ENCODE peak calls at places on chromosomes 3 and 15, in nine cellular contexts. J is H7, U is suprapubic skin, A is right atrium auricular region, P is body of pancreas, S is GM06990, D is astrocyte of the cerebellum, Q is heart right ventricle, T is psoas muscle. Y is an unnamed sample.
A peak's percentile ranks its signal among the peaks of the same experiment; 100 is the strongest.

GRCh38 chr3:54969652-54970051 is 41.8 kb upstream of the LRTM1 start:
- DNase-seq in A (no peak), P (no peak), D (no peak), Q (no peak), J (no peak), S (no peak), T (no peak), U (no peak), Y (no peak)

GRCh38 chr15:40441736-40442531 is 1.2 kb downstream of the BAHD1 start:
- DNase-seq in T (no peak), J (peak; percentile 80), Q (no peak), S (peak; percentile 37), A (no peak), U (no peak), P (peak; percentile 19), D (no peak), Y (no peak)

GRCh38 chr3:25007974-25008658 is 419.9 kb upstream of the RARB start:
- DNase-seq in D (peak; percentile 35), A (no peak), P (peak; percentile 21), T (no peak), Q (no peak), S (no peak), U (no peak), J (no peak), Y (no peak)

GRCh38 chr15:38672814-38673292 is 108.2 kb upstream of the RASGRP1 start:
- DNase-seq in P (no peak), A (no peak), U (no peak), S (no peak), T (no peak), J (no peak), D (no peak), Q (no peak), Y (no peak)

GRCh38 chr3:190322604-190323240 is 476 bp upstream of the CLDN1 start:
- DNase-seq in U (no peak), A (no peak), D (no peak), S (no peak), P (no peak), T (no peak), Q (no peak), J (peak; percentile 9), Y (no peak)

GRCh38 chr3:81758275-81758674 is 3.2 kb downstream of the GBE1 start:
- DNase-seq in Q (no peak), J (no peak), P (no peak), D (peak; percentile 24), U (no peak), S (no peak), A (no peak), T (no peak), Y (peak; percentile 62)

GRCh38 chr3:175404667-175405066 is 545.5 kb downstream of the NAALADL2 start:
- DNase-seq in U (no peak), P (no peak), J (no peak), T (no peak), D (no peak), Q (no peak), S (no peak), A (no peak), Y (no peak)

GRCh38 chr3:39911465-39912309 is 102.3 kb downstream of the MYRIP start:
- DNase-seq in D (peak; percentile 90), T (no peak), Q (no peak), P (peak; percentile 65), S (no peak), A (no peak), J (peak; percentile 38), U (no peak), Y (no peak)

GRCh38 chr3:83849331-83849730 is 1109.5 kb upstream of the CADM2 start:
- DNase-seq in Q (no peak), S (no peak), T (no peak), D (peak; percentile 34), U (no peak), A (no peak), J (no peak), P (no peak), Y (no peak)

GRCh38 chr15:68031406-68031805 is 22.7 kb upstream of the PIAS1 start:
- DNase-seq in S (no peak), A (no peak), T (no peak), J (no peak), D (no peak), U (no peak), P (peak; percentile 29), Q (no peak), Y (no peak)

GRCh38 chr15:77710171-77710570 is 77.5 kb upstream of the LINGO1 start:
- DNase-seq in A (no peak), T (no peak), U (no peak), Q (no peak), J (no peak), D (no peak), P (no peak), S (no peak), Y (no peak)

GRCh38 chr3:123687286-123687685 is 102.4 kb upstream of the HACD2 start:
- DNase-seq in S (no peak), A (no peak), D (no peak), U (no peak), P (peak; percentile 23), Q (no peak), J (no peak), T (no peak), Y (no peak)

GRCh38 chr15:95051881-95052280 is 820.5 kb downstream of the MCTP2 start:
- DNase-seq in Q (no peak), J (no peak), A (no peak), S (no peak), P (no peak), U (no peak), D (no peak), T (no peak), Y (peak; percentile 1)

GRCh38 chr15:85704021-85704420 is 90.7 kb downstream of the KLHL25 start:
- DNase-seq in P (no peak), U (no peak), D (no peak), J (no peak), T (no peak), Q (no peak), A (no peak), S (no peak), Y (no peak)
- H3K4me3 ChIP-seq in P (no peak overlapping the region), U (no peak overlapping the region), D (no peak overlapping the region), J (no peak overlapping the region), T (no peak overlapping the region), Q (no peak overlapping the region), A (no peak overlapping the region), S (peak overlapping the region; percentile 29), Y (no peak overlapping the region)

GRCh38 chr3:49906004-49906860 is 2.6 kb upstream of the MST1R start:
- DNase-seq in S (peak; percentile 55), D (no peak), J (peak; percentile 90), U (no peak), P (peak; percentile 49), T (peak; percentile 32), A (peak; percentile 64), Q (peak; percentile 49), Y (no peak)
- H3K4me3 ChIP-seq in S (peak overlapping the region; percentile 16), D (no peak overlapping the region), J (peak overlapping the region; percentile 12), U (peak overlapping the region; percentile 5), P (no peak overlapping the region), T (peak overlapping the region; percentile 39), A (peak overlapping the region; percentile 7), Q (peak overlapping the region; percentile 0), Y (peak overlapping the region; percentile 18)

GRCh38 chr15:74780523-74780982 is 1.3 kb upstream of the CSK start:
- DNase-seq in J (no peak), P (no peak), T (no peak), D (no peak), A (no peak), Q (no peak), U (no peak), S (no peak), Y (no peak)

GRCh38 chr15:74781673-74782595 is at the start of gene CSK:
- DNase-seq in P (peak; percentile 74), Q (peak; percentile 87), T (peak; percentile 82), D (no peak), U (no peak), A (no peak), S (peak; percentile 84), J (peak; percentile 98), Y (no peak)

GRCh38 chr15:74782596-74783071 is 754 bp downstream of the CSK start:
- DNase-seq in S (no peak), U (no peak), A (no peak), P (no peak), Q (no peak), J (no peak), D (no peak), T (no peak), Y (no peak)

GRCh38 chr15:74779162-74779648 is 2.7 kb upstream of the CSK start:
- DNase-seq in J (no peak), Q (no peak), U (no peak), P (no peak), A (no peak), S (no peak), T (no peak), D (no peak), Y (no peak)

DNA sequence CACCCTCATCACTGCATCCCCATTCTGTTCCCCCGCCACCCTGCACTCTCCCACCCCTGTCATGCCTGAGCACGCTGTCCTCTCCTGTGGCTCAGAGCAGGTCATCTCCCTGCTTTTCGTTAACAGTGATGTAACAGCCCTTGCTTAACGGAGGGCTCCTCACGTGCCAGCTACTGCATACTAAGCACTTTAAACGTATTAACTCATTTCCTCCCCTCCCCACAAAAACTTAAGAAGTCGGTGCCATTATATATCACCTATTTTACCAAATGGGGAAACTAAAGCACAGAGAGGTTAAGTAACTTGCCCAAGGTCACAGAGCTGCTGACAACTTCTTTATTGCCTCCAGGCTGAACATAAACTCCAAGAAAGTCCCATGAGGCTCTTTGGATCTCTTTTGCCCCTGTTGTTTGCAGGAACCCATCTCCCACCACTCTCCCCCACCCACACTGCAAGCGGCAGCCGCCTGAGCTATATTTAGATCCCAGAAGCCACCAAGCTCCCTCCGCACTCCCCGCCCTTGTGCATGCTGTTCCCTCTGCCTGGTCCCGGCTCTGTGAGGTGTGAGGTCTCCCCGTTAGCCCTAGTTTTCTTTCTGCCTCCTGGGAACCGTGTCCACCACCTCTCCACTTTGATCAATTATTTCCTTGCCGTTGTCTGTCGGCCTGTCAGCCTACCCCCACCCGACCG is 752 bp upstream of the CSK start:
- DNase-seq in P (peak; percentile 56), A (no peak), U (no peak), J (no peak), T (no peak), D (no peak), Q (no peak), S (peak; percentile 61), Y (no peak)
- H3K4me3 ChIP-seq in P (no peak overlapping the region), A (peak overlapping the region; percentile 20), U (peak overlapping the region; percentile 84), J (peak overlapping the region; percentile 74), T (peak overlapping the region; percentile 86), D (peak overlapping the region; percentile 82), Q (peak overlapping the region; percentile 18), S (peak overlapping the region; percentile 70), Y (peak overlapping the region; percentile 48)

GRCh38 chr3:133887951-133888703 is 7.6 kb downstream of the RAB6B start:
- DNase-seq in A (peak; percentile 52), P (no peak), S (no peak), Q (no peak), D (no peak), J (peak; percentile 6), U (no peak), T (no peak), Y (no peak)

GRCh38 chr3:133885241-133885711 is 10.4 kb downstream of the RAB6B start:
- DNase-seq in P (no peak), U (no peak), J (peak; percentile 7), T (no peak), D (no peak), S (no peak), Q (no peak), A (peak; percentile 53), Y (no peak)

GRCh38 chr3:133888739-133889340 is 6.8 kb downstream of the RAB6B start:
- DNase-seq in U (no peak), T (no peak), Q (no peak), P (no peak), J (peak; percentile 9), S (no peak), A (peak; percentile 28), D (no peak), Y (no peak)

GRCh38 chr3:133886031-133886722 is 9.5 kb downstream of the RAB6B start:
- DNase-seq in A (peak; percentile 7), U (no peak), Q (no peak), T (no peak), D (no peak), J (peak; percentile 13), S (no peak), P (no peak), Y (no peak)

GRCh38 chr3:133887075-133887950 is 8.4 kb downstream of the RAB6B start:
- DNase-seq in J (peak; percentile 42), A (peak; percentile 16), U (no peak), S (no peak), Q (no peak), D (no peak), P (no peak), T (no peak), Y (no peak)
- H3K4me3 ChIP-seq in J (no peak overlapping the region), A (no peak overlapping the region), U (no peak overlapping the region), S (no peak overlapping the region), Q (no peak overlapping the region), D (no peak overlapping the region), P (no peak overlapping the region), T (no peak overlapping the region), Y (no peak overlapping the region)

Y was measured in skeletal muscle cell.